ENCODE peak calls at places on chromosomes 5 and 9, in six cellular contexts. One of them, this sample, is unnamed.

GRCh38 chr5:60810438-60811085 is 33.5 kb downstream of the ELOVL7 start:
- DNase-seq in cardiac fibroblast: peak
- DNase-seq in AG09309: no peak
- DNase-seq in choroid plexus epithelial cell: peak
- DNase-seq in fibroblast of pulmonary artery: peak
- DNase-seq in heart right ventricle: no peak
- DNase-seq in this sample: peak

GRCh38 chr9:93062364-93062763 is 3.9 kb downstream of the SUSD3 start:
- DNase-seq in AG09309: no peak
- DNase-seq in heart right ventricle: no peak
- DNase-seq in fibroblast of pulmonary artery: no peak
- DNase-seq in choroid plexus epithelial cell: no peak
- DNase-seq in cardiac fibroblast: no peak
- DNase-seq in this sample: no peak

GRCh38 chr9:77511525-77511924 is 136.6 kb downstream of the GNA14 start:
- DNase-seq in fibroblast of pulmonary artery: no peak
- DNase-seq in cardiac fibroblast: no peak
- DNase-seq in choroid plexus epithelial cell: no peak
- DNase-seq in heart right ventricle: no peak
- DNase-seq in AG09309: no peak
- DNase-seq in this sample: no peak

GRCh38 chr5:36323926-36324781 is 22.5 kb upstream of the RANBP3L start:
- DNase-seq in AG09309: no peak
- DNase-seq in choroid plexus epithelial cell: no peak
- DNase-seq in cardiac fibroblast: no peak
- DNase-seq in heart right ventricle: peak
- DNase-seq in fibroblast of pulmonary artery: no peak
- DNase-seq in this sample: no peak

GRCh38 chr9:136532799-136533774 is 12.8 kb downstream of the NOTCH1 start:
- DNase-seq in AG09309: no peak
- DNase-seq in choroid plexus epithelial cell: no peak
- DNase-seq in heart right ventricle: no peak
- DNase-seq in fibroblast of pulmonary artery: no peak
- DNase-seq in cardiac fibroblast: no peak
- DNase-seq in this sample: no peak

GRCh38 chr5:28249771-28250415 is 1211.5 kb upstream of the CDH9 start:
- DNase-seq in AG09309: no peak
- DNase-seq in fibroblast of pulmonary artery: no peak
- DNase-seq in cardiac fibroblast: no peak
- DNase-seq in choroid plexus epithelial cell: peak
- DNase-seq in heart right ventricle: no peak
- DNase-seq in this sample: no peak

GRCh38 chr5:18220631-18221030 is 586.4 kb downstream of the TAF11L14 start:
- DNase-seq in cardiac fibroblast: no peak
- DNase-seq in fibroblast of pulmonary artery: no peak
- DNase-seq in choroid plexus epithelial cell: peak
- DNase-seq in AG09309: no peak
- DNase-seq in heart right ventricle: no peak
- DNase-seq in this sample: no peak

GRCh38 chr9:129317179-129318011 is 139.3 kb upstream of the IER5L start:
- DNase-seq in fibroblast of pulmonary artery: peak
- DNase-seq in AG09309: no peak
- DNase-seq in heart right ventricle: no peak
- DNase-seq in cardiac fibroblast: peak
- DNase-seq in choroid plexus epithelial cell: peak
- DNase-seq in this sample: peak

GRCh38 chr5:82815871-82816270 is 261.3 kb downstream of the TMEM167A start:
- DNase-seq in cardiac fibroblast: peak
- DNase-seq in choroid plexus epithelial cell: peak
- DNase-seq in AG09309: no peak
- DNase-seq in heart right ventricle: no peak
- DNase-seq in fibroblast of pulmonary artery: peak
- DNase-seq in this sample: peak

GRCh38 chr5:138699482-138699881 is 53.7 kb upstream of the CTNNA1 start:
- DNase-seq in choroid plexus epithelial cell: no peak
- DNase-seq in AG09309: no peak
- DNase-seq in heart right ventricle: no peak
- DNase-seq in fibroblast of pulmonary artery: no peak
- DNase-seq in cardiac fibroblast: no peak
- DNase-seq in this sample: no peak

GRCh38 chr9:73866451-73866850 is 630.7 kb upstream of the RORB start:
- DNase-seq in AG09309: no peak
- DNase-seq in choroid plexus epithelial cell: no peak
- DNase-seq in heart right ventricle: no peak
- DNase-seq in fibroblast of pulmonary artery: no peak
- DNase-seq in cardiac fibroblast: no peak
- DNase-seq in this sample: no peak

GRCh38 chr9:31582071-31582470 is 802.4 kb upstream of the ACO1 start:
- DNase-seq in AG09309: no peak
- DNase-seq in choroid plexus epithelial cell: no peak
- DNase-seq in cardiac fibroblast: no peak
- DNase-seq in heart right ventricle: no peak
- DNase-seq in fibroblast of pulmonary artery: no peak
- DNase-seq in this sample: no peak

GRCh38 chr5:55173696-55174101 is 722 bp upstream of the CDC20B start:
- DNase-seq in fibroblast of pulmonary artery: no peak
- DNase-seq in choroid plexus epithelial cell: no peak
- DNase-seq in AG09309: no peak
- DNase-seq in heart right ventricle: no peak
- DNase-seq in cardiac fibroblast: no peak
- DNase-seq in this sample: no peak

GRCh38 chr9:35598863-35599590 is 6.0 kb upstream of the TESK1 start:
- DNase-seq in heart right ventricle: no peak
- DNase-seq in cardiac fibroblast: no peak
- DNase-seq in choroid plexus epithelial cell: no peak
- DNase-seq in fibroblast of pulmonary artery: no peak
- DNase-seq in AG09309: no peak
- DNase-seq in this sample: no peak

GRCh38 chr9:8371686-8372085 is 572.1 kb upstream of the DMAC1 start:
- DNase-seq in AG09309: no peak
- DNase-seq in choroid plexus epithelial cell: no peak
- DNase-seq in heart right ventricle: no peak
- DNase-seq in cardiac fibroblast: no peak
- DNase-seq in fibroblast of pulmonary artery: no peak
- DNase-seq in this sample: no peak

GRCh38 chr5:9653811-9654210 is 23.7 kb upstream of the TAS2R1 start:
- DNase-seq in AG09309: peak
- DNase-seq in choroid plexus epithelial cell: peak
- DNase-seq in cardiac fibroblast: peak
- DNase-seq in fibroblast of pulmonary artery: peak
- DNase-seq in heart right ventricle: peak
- DNase-seq in this sample: peak

GRCh38 chr5:123482258-123482657 is 29.7 kb upstream of the CSNK1G3 start:
- DNase-seq in AG09309: no peak
- DNase-seq in heart right ventricle: no peak
- DNase-seq in choroid plexus epithelial cell: peak
- DNase-seq in cardiac fibroblast: peak
- DNase-seq in fibroblast of pulmonary artery: no peak
- DNase-seq in this sample: peak

GRCh38 chr9:124248992-124249391 is 8.8 kb upstream of the NEK6 start:
- DNase-seq in AG09309: no peak
- DNase-seq in fibroblast of pulmonary artery: no peak
- DNase-seq in cardiac fibroblast: no peak
- DNase-seq in choroid plexus epithelial cell: no peak
- DNase-seq in heart right ventricle: no peak
- DNase-seq in this sample: no peak

GRCh38 chr5:31632460-31632859 is 6.5 kb upstream of the PDZD2 start:
- DNase-seq in AG09309: no peak
- DNase-seq in choroid plexus epithelial cell: no peak
- DNase-seq in cardiac fibroblast: peak
- DNase-seq in heart right ventricle: no peak
- DNase-seq in fibroblast of pulmonary artery: peak
- DNase-seq in this sample: no peak

GRCh38 chr5:176660860-176661641 is 13.8 kb downstream of the TSPAN17 start:
- DNase-seq in cardiac fibroblast: peak
- DNase-seq in heart right ventricle: peak
- DNase-seq in choroid plexus epithelial cell: peak
- DNase-seq in fibroblast of pulmonary artery: peak
- DNase-seq in AG09309: no peak
- DNase-seq in this sample: peak

GRCh38 chr5:121025671-121026070 is 561.6 kb downstream of the PRR16 start:
- DNase-seq in cardiac fibroblast: no peak
- DNase-seq in heart right ventricle: no peak
- DNase-seq in fibroblast of pulmonary artery: no peak
- DNase-seq in AG09309: no peak
- DNase-seq in choroid plexus epithelial cell: no peak
- DNase-seq in this sample: no peak

GRCh38 chr9:101582593-101582992 is 12.2 kb downstream of the PPP3R2 start:
- DNase-seq in fibroblast of pulmonary artery: peak
- DNase-seq in cardiac fibroblast: peak
- DNase-seq in AG09309: peak
- DNase-seq in choroid plexus epithelial cell: peak
- DNase-seq in heart right ventricle: no peak
- DNase-seq in this sample: peak

GRCh38 chr9:136362450-136362784 is 1.1 kb downstream of the DNLZ start:
- DNase-seq in choroid plexus epithelial cell: no peak
- DNase-seq in fibroblast of pulmonary artery: no peak
- DNase-seq in cardiac fibroblast: no peak
- DNase-seq in heart right ventricle: no peak
- DNase-seq in AG09309: no peak
- DNase-seq in this sample: no peak

GRCh38 chr5:100647461-100648230 is 112.5 kb downstream of the FAM174A start:
- DNase-seq in heart right ventricle: peak
- DNase-seq in cardiac fibroblast: peak
- DNase-seq in AG09309: no peak
- DNase-seq in fibroblast of pulmonary artery: peak
- DNase-seq in choroid plexus epithelial cell: peak
- DNase-seq in this sample: peak

GRCh38 chr9:33468797-33469621 is 4.7 kb downstream of the NOL6 start:
- DNase-seq in fibroblast of pulmonary artery: no peak
- DNase-seq in cardiac fibroblast: no peak
- DNase-seq in heart right ventricle: no peak
- DNase-seq in AG09309: no peak
- DNase-seq in choroid plexus epithelial cell: no peak
- DNase-seq in this sample: no peak

GRCh38 chr9:33472171-33472920 is 1.4 kb downstream of the NOL6 start:
- DNase-seq in AG09309: no peak
- DNase-seq in cardiac fibroblast: no peak
- DNase-seq in fibroblast of pulmonary artery: no peak
- DNase-seq in heart right ventricle: no peak
- DNase-seq in choroid plexus epithelial cell: no peak
- DNase-seq in this sample: no peak

GRCh38 chr9:33469891-33470290 is 3.8 kb downstream of the NOL6 start:
- DNase-seq in cardiac fibroblast: no peak
- DNase-seq in heart right ventricle: no peak
- DNase-seq in choroid plexus epithelial cell: no peak
- DNase-seq in fibroblast of pulmonary artery: no peak
- DNase-seq in AG09309: no peak
- DNase-seq in this sample: no peak

GRCh38 chr9:33473216-33473615 is 508 bp downstream of the NOL6 start:
- DNase-seq in cardiac fibroblast: no peak
- DNase-seq in AG09309: no peak
- DNase-seq in heart right ventricle: no peak
- DNase-seq in choroid plexus epithelial cell: no peak
- DNase-seq in fibroblast of pulmonary artery: no peak
- DNase-seq in this sample: no peak

GRCh38 chr9:33471361-33471760 is 2.4 kb downstream of the NOL6 start:
- DNase-seq in choroid plexus epithelial cell: no peak
- DNase-seq in cardiac fibroblast: no peak
- DNase-seq in AG09309: no peak
- DNase-seq in heart right ventricle: no peak
- DNase-seq in fibroblast of pulmonary artery: no peak
- DNase-seq in this sample: no peak
- H3K4me3 ChIP-seq in choroid plexus epithelial cell: no peak
- H3K4me3 ChIP-seq in cardiac fibroblast: no peak
- H3K4me3 ChIP-seq in AG09309: no peak
- H3K4me3 ChIP-seq in heart right ventricle: no peak
- H3K4me3 ChIP-seq in fibroblast of pulmonary artery: no peak
- H3K4me3 ChIP-seq in this sample: no peak

DNA sequence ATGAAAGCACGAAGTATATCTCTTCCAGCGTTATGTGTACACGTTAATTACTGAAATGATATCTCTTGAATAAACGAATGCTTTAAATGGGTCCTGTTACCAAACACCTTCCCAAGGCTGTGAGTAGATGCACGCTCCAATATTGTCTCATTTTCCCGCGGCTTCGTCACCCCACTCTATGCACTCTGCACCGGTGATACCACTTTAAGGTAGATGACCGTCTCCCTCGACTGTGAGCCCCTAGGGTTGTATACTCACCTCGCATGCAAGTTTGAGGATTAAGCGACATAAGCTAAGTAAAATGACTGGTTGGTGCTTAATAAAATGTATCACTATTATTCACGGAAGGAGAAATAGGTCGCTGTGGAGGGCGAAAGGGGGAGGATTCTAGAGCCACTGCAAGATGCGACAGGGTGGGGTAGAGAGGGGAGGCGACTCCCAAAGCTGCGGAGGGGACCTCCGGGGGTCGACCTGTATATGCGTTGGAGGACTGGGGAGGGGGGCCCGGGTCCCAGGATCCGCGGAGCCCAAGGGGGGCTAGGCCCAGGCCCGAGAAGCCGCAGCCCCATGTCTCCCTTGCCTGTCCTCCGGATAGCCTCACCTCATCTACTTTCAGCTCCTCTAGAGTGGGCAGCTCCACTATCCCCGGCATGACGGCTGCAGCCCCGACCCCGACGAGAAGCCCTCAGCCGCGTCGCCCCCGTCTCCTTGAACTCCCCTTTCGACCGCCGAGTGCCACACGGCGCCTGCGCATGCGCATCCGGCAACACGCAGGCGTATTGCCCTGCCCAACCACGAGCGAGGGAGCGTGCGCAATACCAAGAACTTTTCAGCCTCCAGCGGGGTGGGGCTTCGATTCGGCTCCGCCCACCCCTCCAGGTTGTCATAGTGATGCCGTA is at the start of the genes MORN5 and NDUFA8:
- DNase-seq in heart right ventricle: peak
- DNase-seq in cardiac fibroblast: peak
- DNase-seq in fibroblast of pulmonary artery: peak
- DNase-seq in AG09309: peak
- DNase-seq in choroid plexus epithelial cell: peak
- DNase-seq in this sample: peak
- TF ChIP-seq CTCF in heart right ventricle: no peak
- TF ChIP-seq CTCF in cardiac fibroblast: peak
- TF ChIP-seq CTCF in fibroblast of pulmonary artery: no peak
- TF ChIP-seq CTCF in AG09309: no peak
- TF ChIP-seq CTCF in choroid plexus epithelial cell: no peak
- TF ChIP-seq CTCF in this sample: peak

DNA sequence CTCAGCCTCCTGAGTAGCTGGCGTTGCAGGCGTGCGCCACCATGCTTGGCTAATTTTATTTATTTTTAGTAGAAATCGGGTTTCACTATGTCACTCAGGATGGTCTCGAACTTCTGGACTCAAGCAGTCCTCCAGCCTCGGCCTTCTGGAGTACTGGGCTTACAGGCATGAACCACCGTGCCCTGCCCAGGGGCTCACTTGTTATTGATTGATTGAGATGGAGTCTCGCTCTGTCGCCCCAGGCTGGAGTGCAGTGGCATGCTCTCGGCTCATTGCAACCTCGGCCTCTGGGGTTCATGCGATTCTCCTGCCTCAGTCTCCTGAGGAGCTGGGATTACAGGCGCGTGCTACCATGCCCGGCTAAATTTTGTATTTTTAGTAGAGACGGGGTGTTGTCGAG is 1.6 kb downstream of the HSPA4 start:
- DNase-seq in cardiac fibroblast: no peak
- DNase-seq in fibroblast of pulmonary artery: no peak
- DNase-seq in AG09309: no peak
- DNase-seq in choroid plexus epithelial cell: no peak
- DNase-seq in heart right ventricle: no peak
- DNase-seq in this sample: no peak
- H3K4me3 ChIP-seq in cardiac fibroblast: peak
- H3K4me3 ChIP-seq in fibroblast of pulmonary artery: peak
- H3K4me3 ChIP-seq in AG09309: peak
- H3K4me3 ChIP-seq in choroid plexus epithelial cell: peak
- H3K4me3 ChIP-seq in heart right ventricle: peak
- H3K4me3 ChIP-seq in this sample: peak

GRCh38 chr9:98860871-98861293 is 53.4 kb downstream of the GALNT12 start:
- DNase-seq in cardiac fibroblast: peak
- DNase-seq in heart right ventricle: peak
- DNase-seq in fibroblast of pulmonary artery: peak
- DNase-seq in choroid plexus epithelial cell: peak
- DNase-seq in AG09309: peak
- DNase-seq in this sample: peak
- TF ChIP-seq CTCF in cardiac fibroblast: peak
- TF ChIP-seq CTCF in heart right ventricle: peak
- TF ChIP-seq CTCF in fibroblast of pulmonary artery: peak
- TF ChIP-seq CTCF in choroid plexus epithelial cell: peak
- TF ChIP-seq CTCF in AG09309: peak
- TF ChIP-seq CTCF in this sample: peak

This sample was measured in brain microvascular endothelial cell.